ENCODE peak calls at places on chromosomes 3 and 15, in six cellular contexts. E, G, W, X, O and I are unnamed samples.

GRCh38 chr15:90660195-90660995 is 56.8 kb upstream of the BLM start:
- DNase-seq in E (peak; percentile 69), G (peak; percentile 78), W (peak; percentile 81), X (peak; percentile 86), O (peak; percentile 95), I (peak; percentile 81)

GRCh38 chr3:42254566-42254965 is 11.4 kb downstream of the CCK start:
- DNase-seq in E (no peak), G (peak; percentile 25), W (no peak), X (no peak), O (no peak), I (no peak)

GRCh38 chr3:32120480-32120879 is 14.1 kb downstream of the GPD1L start:
- DNase-seq in E (no peak), G (no peak), W (no peak), X (no peak), O (no peak), I (no peak)

GRCh38 chr15:101359365-101359947 is 64.4 kb upstream of the SNRPA1 start:
- DNase-seq in E (no peak), G (no peak), W (no peak), X (no peak), O (no peak), I (no peak)

GRCh38 chr3:73511555-73511954 is 113.2 kb downstream of the PDZRN3 start:
- DNase-seq in E (no peak), G (no peak), W (no peak), X (no peak), O (no peak), I (no peak)

GRCh38 chr3:14143826-14144225 is 19.0 kb downstream of the TMEM43 start:
- DNase-seq in E (no peak), G (peak; percentile 97), W (no peak), X (peak; percentile 62), O (peak; percentile 85), I (peak; percentile 89)

GRCh38 chr3:62574499-62574898 is 201.1 kb upstream of the FEZF2 start:
- DNase-seq in E (no peak), G (no peak), W (no peak), X (no peak), O (no peak), I (no peak)

GRCh38 chr15:64048766-64049165 is 2.5 kb upstream of the DAPK2 start:
- DNase-seq in E (peak; percentile 14), G (no peak), W (no peak), X (no peak), O (no peak), I (no peak)

GRCh38 chr3:66138336-66139234 is 82.2 kb upstream of the SLC25A26 start:
- DNase-seq in E (peak; percentile 14), G (peak; percentile 84), W (peak; percentile 6), X (no peak), O (no peak), I (peak; percentile 76)

GRCh38 chr3:178551916-178552321 is 15.7 kb downstream of the KCNMB2 start:
- DNase-seq in E (no peak), G (no peak), W (no peak), X (no peak), O (no peak), I (peak; percentile 24)